ENCODE peak calls at places on chromosomes 7 and 10, in five cellular contexts. P is pancreas, M is cardiac muscle cell, O is AG09309, B is lower lobe of right lung. I is an unnamed sample.
A peak's percentile ranks its signal among the peaks of the same experiment; 100 is the strongest.

GRCh38 chr10:82390866-82391658 is 516.1 kb downstream of the NRG3 start:
- DNase-seq in B (no peak), O (no peak), M (no peak), P (no peak), I (peak; percentile 9)

GRCh38 chr10:130017631-130018022 is 53.6 kb upstream of the EBF3 start:
- DNase-seq in O (no peak), B (no peak), M (no peak), P (no peak), I (no peak)

GRCh38 chr10:71367279-71367678 is 29.4 kb upstream of the CDH23 start:
- DNase-seq in M (no peak), O (no peak), P (no peak), B (no peak), I (no peak)

GRCh38 chr10:126060232-126060935 is 164.0 kb downstream of the FANK1 start:
- DNase-seq in P (no peak), M (no peak), B (no peak), O (peak; percentile 49), I (no peak)

GRCh38 chr10:11165591-11166543 is 148.2 kb downstream of the CELF2 start:
- DNase-seq in B (peak; percentile 63), O (no peak), P (peak; percentile 70), M (peak; percentile 72), I (peak; percentile 94)

GRCh38 chr10:111076191-111076681 is 593 bp upstream of the ADRA2A start:
- DNase-seq in B (peak; percentile 64), O (no peak), P (peak; percentile 88), M (peak; percentile 83), I (peak; percentile 11)

GRCh38 chr7:25694690-25695089 is 457.3 kb upstream of the NFE2L3 start:
- DNase-seq in B (no peak), M (no peak), O (no peak), P (no peak), I (no peak)

GRCh38 chr10:13891542-13892431 is 305.0 kb downstream of the PRPF18 start:
- DNase-seq in M (peak; percentile 73), P (peak; percentile 63), B (peak; percentile 63), O (no peak), I (no peak)

GRCh38 chr7:158863611-158864506 is 7.5 kb downstream of the DYNC2I1 start:
- DNase-seq in P (peak; percentile 66), M (peak; percentile 58), O (peak; percentile 57), B (peak; percentile 89), I (no peak)

GRCh38 chr10:96600337-96600736 is 13.5 kb upstream of the TM9SF3 start:
- DNase-seq in M (no peak), O (no peak), B (no peak), P (no peak), I (no peak)

GRCh38 chr7:97009753-97010732 is 4.7 kb downstream of the DLX6 start:
- DNase-seq in O (no peak), P (no peak), B (no peak), M (no peak), I (no peak)

GRCh38 chr10:97896756-97897155 is 47.1 kb downstream of the GOLGA7B start:
- DNase-seq in B (no peak), O (no peak), M (no peak), P (no peak), I (no peak)

GRCh38 chr7:2512713-2513112 is 6.9 kb upstream of the LFNG start:
- DNase-seq in M (no peak), B (no peak), P (no peak), O (no peak), I (no peak)

GRCh38 chr10:79320785-79321493 is 26.3 kb upstream of the PPIF start:
- DNase-seq in O (peak; percentile 87), B (peak; percentile 39), M (no peak), P (no peak), I (no peak)

GRCh38 chr7:130356760-130357611 is 12.4 kb downstream of the CPA5 start:
- DNase-seq in P (no peak), O (no peak), B (no peak), M (no peak), I (no peak)

GRCh38 chr7:131011976-131012375 is 278.0 kb upstream of the KLF14 start:
- DNase-seq in O (peak; percentile 79), B (no peak), M (no peak), P (no peak), I (no peak)

GRCh38 chr10:103854265-103854686 is 1.1 kb downstream of the SH3PXD2A start:
- DNase-seq in P (no peak), M (peak; percentile 77), O (no peak), B (no peak), I (no peak)

GRCh38 chr7:38833329-38833728 is 75.7 kb downstream of the VPS41 start:
- DNase-seq in M (no peak), P (no peak), B (no peak), O (no peak), I (no peak)

GRCh38 chr7:131111081-131111576 is 216.5 kb upstream of the MKLN1 start:
- DNase-seq in B (no peak), O (peak; percentile 77), M (no peak), P (no peak), I (no peak)

GRCh38 chr7:134834689-134835462 is 55.4 kb downstream of the CALD1 start:
- DNase-seq in M (peak; percentile 49), O (no peak), B (no peak), P (no peak), I (no peak)

GRCh38 chr7:75757860-75758259 is 14.2 kb downstream of the CCL26 start:
- DNase-seq in B (no peak), P (no peak), M (no peak), O (no peak), I (no peak)

GRCh38 chr10:59905066-59905734 is 1.2 kb downstream of the CCDC6 start:
- DNase-seq in B (peak; percentile 56), M (peak; percentile 60), P (peak; percentile 77), O (no peak), I (peak; percentile 14)

GRCh38 chr10:5775705-5776104 is 37.5 kb downstream of the GDI2 start:
- DNase-seq in P (no peak), M (no peak), O (no peak), B (peak; percentile 64), I (peak; percentile 93)

GRCh38 chr7:83394776-83395175 is 232.1 kb upstream of the PCLO start:
- DNase-seq in B (no peak), M (no peak), O (no peak), P (no peak), I (no peak)

GRCh38 chr7:64879800-64880199 is 23.3 kb upstream of the ZNF273 start:
- DNase-seq in O (no peak), M (no peak), B (no peak), P (peak; percentile 23), I (no peak)

GRCh38 chr10:59622320-59622901 is 87.2 kb downstream of the SLC16A9 start:
- DNase-seq in P (peak; percentile 60), B (peak; percentile 57), M (peak; percentile 70), O (peak; percentile 17), I (peak; percentile 64)

GRCh38 chr7:105718511-105718925 is 137.2 kb upstream of the EFCAB10 start:
- DNase-seq in O (no peak), M (peak; percentile 12), B (no peak), P (peak; percentile 58), I (no peak)

GRCh38 chr7:148813890-148814289 is 70.2 kb downstream of the EZH2 start:
- DNase-seq in B (no peak), M (no peak), O (no peak), P (no peak), I (no peak)

GRCh38 chr7:32860096-32860495 is 31.5 kb downstream of the KBTBD2 start:
- DNase-seq in P (no peak), O (no peak), B (no peak), M (no peak), I (no peak)

GRCh38 chr7:92156976-92157375 is 22.0 kb downstream of the LRRD1 start:
- DNase-seq in O (no peak), B (no peak), P (no peak), M (no peak), I (no peak)

GRCh38 chr10:121734517-121735137 is 136.4 kb upstream of the FGFR2 start:
- DNase-seq in P (no peak), M (peak; percentile 48), B (no peak), O (no peak), I (no peak)

GRCh38 chr7:116173051-116174028 is 37.0 kb upstream of the TES start:
- DNase-seq in P (no peak), M (peak; percentile 44), B (no peak), O (no peak), I (peak; percentile 58)

GRCh38 chr10:131174651-131175540 is 136.6 kb downstream of the TCERG1L start:
- DNase-seq in O (no peak), M (no peak), B (no peak), P (peak; percentile 44), I (no peak)
- H3K4me3 ChIP-seq in O (no peak overlapping the region), M (no peak overlapping the region), B (no peak overlapping the region), P (no peak overlapping the region), I (no peak overlapping the region)

DNA sequence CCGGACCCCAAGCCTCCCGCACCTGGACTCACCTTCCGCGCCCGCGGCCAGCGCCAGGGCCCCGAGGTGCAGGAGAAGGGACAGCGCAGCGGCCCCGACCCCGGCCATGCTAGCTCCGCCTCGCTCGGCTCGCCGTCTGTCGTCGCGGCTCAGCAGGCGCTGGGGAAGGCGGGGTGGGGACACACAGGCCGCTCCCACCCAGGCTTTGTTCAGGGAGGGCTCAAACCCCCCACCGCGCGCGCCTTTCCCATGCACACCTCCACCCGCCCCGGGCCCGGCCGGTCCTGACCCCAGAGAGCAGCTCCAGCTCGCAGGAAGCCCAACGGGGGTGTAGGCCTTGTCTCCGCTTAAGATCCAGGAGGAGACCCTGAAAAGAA is at the start of gene KCP:
- DNase-seq in P (no peak), O (no peak), M (no peak), B (no peak), I (no peak)
- H3K4me3 ChIP-seq in P (peak within 1 kb of the TSS; percentile 1), O (peak within 1 kb of the TSS; percentile 44), M (no peak within 1 kb of the TSS), B (peak within 1 kb of the TSS; percentile 12), I (no peak within 1 kb of the TSS)

GRCh38 chr7:29194594-29195417 is at the start of gene CHN2:
- DNase-seq in M (peak; percentile 73), O (no peak), P (peak; percentile 86), B (peak; percentile 76), I (peak; percentile 42)

GRCh38 chr7:29196971-29197370 is 2.4 kb downstream of the CHN2 start:
- DNase-seq in P (no peak), O (no peak), M (no peak), B (no peak), I (no peak)

GRCh38 chr7:29194206-29194593 is 375 bp upstream of the CHN2 start:
- DNase-seq in B (peak; percentile 54), M (peak; percentile 42), O (no peak), P (peak; percentile 76), I (no peak)

GRCh38 chr7:29197916-29198315 is 3.3 kb downstream of the CHN2 start:
- DNase-seq in P (no peak), B (no peak), O (no peak), M (no peak), I (no peak)

GRCh38 chr7:29196191-29196590 is 1.6 kb downstream of the CHN2 start:
- DNase-seq in O (no peak), M (no peak), B (no peak), P (no peak), I (peak; percentile 39)
- H3K4me3 ChIP-seq in O (no peak overlapping the region), M (no peak overlapping the region), B (peak overlapping the region; percentile 83), P (peak overlapping the region; percentile 66), I (no peak overlapping the region)

GRCh38 chr10:30556189-30556588 is 73.4 kb downstream of the LYZL2 start:
- DNase-seq in B (no peak), O (no peak), M (no peak), P (no peak), I (no peak)

GRCh38 chr10:30555465-30555864 is 74.1 kb downstream of the LYZL2 start:
- DNase-seq in P (no peak), O (no peak), B (no peak), M (no peak), I (no peak)

GRCh38 chr10:30554443-30554831 is 75.1 kb downstream of the LYZL2 start:
- DNase-seq in P (no peak), B (no peak), O (no peak), M (no peak), I (no peak)

GRCh38 chr10:30553018-30553624 is 76.4 kb downstream of the LYZL2 start:
- DNase-seq in M (no peak), B (no peak), P (no peak), O (no peak), I (no peak)

GRCh38 chr10:30553625-30554442 is 75.7 kb downstream of the LYZL2 start:
- DNase-seq in B (peak; percentile 76), P (no peak), M (peak; percentile 26), O (no peak), I (no peak)
- H3K4me3 ChIP-seq in B (peak overlapping the region; percentile 36), P (no peak overlapping the region), M (no peak overlapping the region), O (no peak overlapping the region), I (no peak overlapping the region)

I was measured in Jurkat, Clone E6-1.